ENCODE peak calls at places on chromosome 15, in eight cellular contexts. I is SJSA1; M is stomach; S is cardiac muscle cell; V is astrocyte; Q is OCI-LY7; N is SK-N-MC; B is CD8-positive, alpha-beta memory T cell. K is an unnamed sample.

GRCh38 chr15:85785887-85786777 is 8.6 kb downstream of the KLHL25 start:
- DNase-seq in I (peak; percentile 49), M (no peak), S (peak; percentile 46), V (peak; percentile 58), Q (no peak), N (no peak), B (no peak), K (peak; percentile 70)

GRCh38 chr15:39248204-39248603 is 332.7 kb upstream of the THBS1 start:
- DNase-seq in I (peak; percentile 93), M (no peak), S (peak; percentile 66), V (peak; percentile 83), Q (no peak), N (no peak), B (no peak), K (peak; percentile 69)

GRCh38 chr15:94607176-94607654 is 375.9 kb downstream of the MCTP2 start:
- DNase-seq in I (no peak), M (no peak), S (peak; percentile 68), V (no peak), Q (peak; percentile 21), N (peak; percentile 42), B (no peak), K (no peak)

GRCh38 chr15:44094776-44095175 is 100.3 kb downstream of the FRMD5 start:
- DNase-seq in I (no peak), M (no peak), S (no peak), V (no peak), Q (no peak), N (no peak), B (no peak), K (peak; percentile 75)

GRCh38 chr15:88918738-88919137 is 5.6 kb upstream of the MFGE8 start:
- DNase-seq in I (peak; percentile 87), M (peak; percentile 45), S (peak; percentile 98), V (peak; percentile 99), Q (no peak), N (no peak), B (no peak), K (peak; percentile 91)

GRCh38 chr15:88648357-88649214 is 9.8 kb downstream of the ISG20 start:
- DNase-seq in I (peak; percentile 31), M (peak; percentile 79), S (no peak), V (peak; percentile 14), Q (no peak), N (no peak), B (no peak), K (no peak)

GRCh38 chr15:83818591-83818990 is 164.7 kb downstream of the ADAMTSL3 start:
- DNase-seq in I (no peak), M (no peak), S (no peak), V (no peak), Q (no peak), N (no peak), B (no peak), K (no peak)

GRCh38 chr15:99504823-99505551 is 60.8 kb upstream of the MEF2A start:
- DNase-seq in I (no peak), M (no peak), S (peak; percentile 35), V (peak; percentile 40), Q (peak; percentile 49), N (no peak), B (no peak), K (peak; percentile 40)

GRCh38 chr15:51718199-51718598 is 19.3 kb downstream of the LYSMD2 start:
- DNase-seq in I (no peak), M (no peak), S (no peak), V (no peak), Q (no peak), N (no peak), B (no peak), K (no peak)

GRCh38 chr15:68126415-68126814 is 72.3 kb downstream of the PIAS1 start:
- DNase-seq in I (no peak), M (no peak), S (no peak), V (no peak), Q (no peak), N (no peak), B (no peak), K (peak; percentile 80)

GRCh38 chr15:58520464-58520863 is 88.7 kb downstream of the LIPC start:
- DNase-seq in I (no peak), M (no peak), S (no peak), V (no peak), Q (no peak), N (no peak), B (no peak), K (no peak)

GRCh38 chr15:89112341-89112971 is 24.2 kb downstream of the ABHD2 start:
- DNase-seq in I (no peak), M (peak; percentile 67), S (peak; percentile 17), V (peak; percentile 78), Q (no peak), N (no peak), B (no peak), K (peak; percentile 78)

GRCh38 chr15:43958894-43959330 is 132.1 kb downstream of the WDR76 start:
- DNase-seq in I (no peak), M (no peak), S (peak; percentile 42), V (peak; percentile 97), Q (no peak), N (no peak), B (no peak), K (peak; percentile 14)

GRCh38 chr15:90864507-90864906 is 3.9 kb upstream of the FURIN start:
- DNase-seq in I (no peak), M (no peak), S (no peak), V (no peak), Q (no peak), N (no peak), B (no peak), K (no peak)

GRCh38 chr15:89416339-89417183 is 79.8 kb downstream of the RHCG start:
- DNase-seq in I (peak; percentile 76), M (peak; percentile 60), S (peak; percentile 72), V (peak; percentile 7), Q (peak; percentile 87), N (no peak), B (peak; percentile 52), K (peak; percentile 74)

GRCh38 chr15:23403550-23403949 is 43.5 kb downstream of the GOLGA6L2 start:
- DNase-seq in I (no peak), M (no peak), S (no peak), V (no peak), Q (no peak), N (no peak), B (no peak), K (no peak)

GRCh38 chr15:91632176-91632575 is 221.3 kb upstream of the SLCO3A1 start:
- DNase-seq in I (no peak), M (no peak), S (no peak), V (no peak), Q (no peak), N (no peak), B (no peak), K (no peak)

GRCh38 chr15:60635507-60636352 is 156.8 kb upstream of the ICE2 start:
- DNase-seq in I (no peak), M (no peak), S (peak; percentile 38), V (peak; percentile 12), Q (peak; percentile 69), N (no peak), B (no peak), K (peak; percentile 57)

GRCh38 chr15:38129531-38130199 is 123.0 kb upstream of the SPRED1 start:
- DNase-seq in I (no peak), M (peak; percentile 43), S (peak; percentile 100), V (peak; percentile 100), Q (peak; percentile 66), N (no peak), B (no peak), K (peak; percentile 94)
- H3K4me3 ChIP-seq in I (no peak overlapping the region), M (no peak overlapping the region), S (no peak overlapping the region), V (peak overlapping the region; percentile 45), Q (peak overlapping the region; percentile 26), N (peak overlapping the region; percentile 61), B (no peak overlapping the region), K (peak overlapping the region; percentile 24)

GRCh38 chr15:27254016-27254415 is 283.0 kb downstream of the GABRG3 start:
- DNase-seq in I (no peak), M (no peak), S (no peak), V (no peak), Q (no peak), N (no peak), B (no peak), K (no peak)
- H3K9me3 ChIP-seq in I (no peaks in the 10 kb centered on the region), M (no peaks in the 10 kb centered on the region), S (no peaks in the 10 kb centered on the region), V (no peaks in the 10 kb centered on the region), Q (no peaks in the 10 kb centered on the region), N (no peaks in the 10 kb centered on the region), B (no peaks in the 10 kb centered on the region), K (no peaks in the 10 kb centered on the region)

DNA sequence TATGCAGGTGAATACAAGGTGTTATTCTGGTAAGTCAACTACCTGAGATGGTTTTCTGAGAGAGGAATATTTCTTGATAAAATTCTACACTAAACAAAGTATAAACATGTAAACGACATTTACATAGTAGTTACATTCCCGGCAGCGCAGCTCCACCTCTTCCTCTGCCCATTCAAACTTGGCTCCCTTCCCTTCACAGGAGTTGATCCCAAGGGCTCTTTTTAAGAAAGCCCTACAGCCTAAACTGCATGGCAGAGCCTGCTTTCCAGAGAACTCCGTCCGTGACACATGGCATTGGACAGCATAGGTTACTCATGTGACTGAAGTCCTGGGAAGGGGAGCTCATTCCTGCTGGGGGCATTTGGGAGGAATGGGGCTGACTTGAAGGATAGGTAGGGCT is 22.0 kb upstream of the LCTL start:
- DNase-seq in I (no peak), M (no peak), S (no peak), V (no peak), Q (no peak), N (no peak), B (no peak), K (no peak)
- H3K4me3 ChIP-seq in I (no peak overlapping the region), M (no peak overlapping the region), S (no peak overlapping the region), V (no peak overlapping the region), Q (no peak overlapping the region), N (no peak overlapping the region), B (no peak overlapping the region), K (no peak overlapping the region)

DNA sequence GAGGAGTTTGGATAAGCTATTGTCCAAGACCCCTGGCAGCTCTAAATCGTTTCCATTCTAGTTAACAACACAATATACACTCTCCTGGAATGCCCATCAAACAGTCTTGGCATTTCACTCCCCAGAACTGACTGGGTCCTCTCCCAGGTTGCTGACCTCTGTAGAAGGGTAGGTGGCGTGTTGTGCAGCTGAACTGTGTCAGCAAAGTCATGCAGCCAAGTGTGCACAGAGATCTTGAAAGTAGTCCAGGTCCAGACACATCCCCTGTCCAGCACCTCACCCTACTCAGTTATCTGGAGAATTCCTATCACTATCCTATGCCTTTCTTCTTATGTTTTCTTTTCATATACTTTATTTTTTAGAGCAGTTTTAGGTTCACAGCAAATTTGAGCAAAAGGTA is 312.7 kb downstream of the GABRB3 start:
- DNase-seq in I (no peak), M (no peak), S (no peak), V (no peak), Q (no peak), N (no peak), B (no peak), K (no peak)
- H3K9me3 ChIP-seq in I (peaks cover 13% of the 10 kb centered on the region), M (no peaks in the 10 kb centered on the region), S (no peaks in the 10 kb centered on the region), V (peaks cover 8% of the 10 kb centered on the region), Q (no peaks in the 10 kb centered on the region), N (no peaks in the 10 kb centered on the region), B (peaks cover 4% of the 10 kb centered on the region), K (no peaks in the 10 kb centered on the region)

GRCh38 chr15:71116366-71116765 is 1.1 kb downstream of the THSD4 start:
- DNase-seq in I (no peak), M (no peak), S (no peak), V (no peak), Q (no peak), N (no peak), B (no peak), K (no peak)
- H3K4me3 ChIP-seq in I (peak overlapping the region; percentile 74), M (peak overlapping the region; percentile 73), S (peak overlapping the region; percentile 67), V (peak overlapping the region; percentile 76), Q (no peak overlapping the region), N (peak overlapping the region; percentile 65), B (no peak overlapping the region), K (peak overlapping the region; percentile 83)